ENCODE peak calls at places on chromosomes 11 and 22, in eight cellular contexts. One of them, this sample, is unnamed.

GRCh38 chr11:78643676-78644056 is 69.0 kb upstream of the NARS2 start:
- DNase-seq in neuronal stem cell: no peak
- DNase-seq in GM23338: no peak
- DNase-seq in AG04450: no peak
- DNase-seq in suprapubic skin: no peak
- DNase-seq in heart left ventricle: no peak
- DNase-seq in dorsolateral prefrontal cortex: no peak
- DNase-seq in body of pancreas: no peak
- DNase-seq in this sample: no peak

GRCh38 chr11:73323464-73323863 is 15.4 kb downstream of the ARHGEF17 start:
- DNase-seq in body of pancreas: peak; percentile 55
- DNase-seq in dorsolateral prefrontal cortex: no peak
- DNase-seq in GM23338: peak; percentile 92
- DNase-seq in neuronal stem cell: no peak
- DNase-seq in suprapubic skin: peak; percentile 87
- DNase-seq in AG04450: no peak
- DNase-seq in heart left ventricle: peak; percentile 86
- DNase-seq in this sample: no peak

GRCh38 chr22:25754527-25755202 is 12.7 kb downstream of the MYO18B start:
- DNase-seq in suprapubic skin: no peak
- DNase-seq in dorsolateral prefrontal cortex: no peak
- DNase-seq in body of pancreas: no peak
- DNase-seq in neuronal stem cell: no peak
- DNase-seq in GM23338: no peak
- DNase-seq in heart left ventricle: peak; percentile 87
- DNase-seq in AG04450: peak; percentile 33
- DNase-seq in this sample: no peak

GRCh38 chr11:112412383-112412782 is 151.7 kb upstream of the PLET1 start:
- DNase-seq in heart left ventricle: no peak
- DNase-seq in dorsolateral prefrontal cortex: no peak
- DNase-seq in suprapubic skin: no peak
- DNase-seq in neuronal stem cell: no peak
- DNase-seq in GM23338: no peak
- DNase-seq in AG04450: no peak
- DNase-seq in body of pancreas: no peak
- DNase-seq in this sample: no peak

GRCh38 chr11:64930346-64930745 is 5.3 kb downstream of the GPHA2 start:
- DNase-seq in dorsolateral prefrontal cortex: no peak
- DNase-seq in AG04450: no peak
- DNase-seq in neuronal stem cell: no peak
- DNase-seq in GM23338: no peak
- DNase-seq in body of pancreas: no peak
- DNase-seq in suprapubic skin: peak; percentile 26
- DNase-seq in heart left ventricle: no peak
- DNase-seq in this sample: no peak

GRCh38 chr22:45994516-45995404 is 17.8 kb upstream of the WNT7B start:
- DNase-seq in body of pancreas: peak; percentile 82
- DNase-seq in heart left ventricle: peak; percentile 94
- DNase-seq in dorsolateral prefrontal cortex: peak; percentile 83
- DNase-seq in AG04450: no peak
- DNase-seq in neuronal stem cell: peak; percentile 71
- DNase-seq in GM23338: peak; percentile 82
- DNase-seq in suprapubic skin: peak; percentile 92
- DNase-seq in this sample: peak; percentile 49

GRCh38 chr22:47389201-47389600 is 626.8 kb downstream of the TBC1D22A start:
- DNase-seq in dorsolateral prefrontal cortex: no peak
- DNase-seq in suprapubic skin: no peak
- DNase-seq in AG04450: no peak
- DNase-seq in body of pancreas: no peak
- DNase-seq in heart left ventricle: peak; percentile 58
- DNase-seq in neuronal stem cell: no peak
- DNase-seq in GM23338: no peak
- DNase-seq in this sample: no peak

GRCh38 chr11:61111786-61112517 is 9.7 kb downstream of the CD5 start:
- DNase-seq in neuronal stem cell: no peak
- DNase-seq in GM23338: no peak
- DNase-seq in suprapubic skin: no peak
- DNase-seq in AG04450: no peak
- DNase-seq in heart left ventricle: no peak
- DNase-seq in body of pancreas: no peak
- DNase-seq in dorsolateral prefrontal cortex: no peak
- DNase-seq in this sample: no peak

GRCh38 chr22:18024956-18025720 is 777 bp upstream of the MICAL3 start:
- DNase-seq in dorsolateral prefrontal cortex: peak; percentile 38
- DNase-seq in suprapubic skin: peak; percentile 37
- DNase-seq in GM23338: no peak
- DNase-seq in neuronal stem cell: no peak
- DNase-seq in body of pancreas: no peak
- DNase-seq in heart left ventricle: no peak
- DNase-seq in AG04450: no peak
- DNase-seq in this sample: no peak
- H3K4me3 ChIP-seq in dorsolateral prefrontal cortex: peak overlapping the region; percentile 82
- H3K4me3 ChIP-seq in suprapubic skin: peak overlapping the region; percentile 66
- H3K4me3 ChIP-seq in GM23338: peak overlapping the region; percentile 81
- H3K4me3 ChIP-seq in neuronal stem cell: no peak overlapping the region
- H3K4me3 ChIP-seq in body of pancreas: no peak overlapping the region
- H3K4me3 ChIP-seq in heart left ventricle: peak overlapping the region; percentile 92
- H3K4me3 ChIP-seq in AG04450: peak overlapping the region; percentile 54
- H3K4me3 ChIP-seq in this sample: no peak overlapping the region

GRCh38 chr22:31343235-31344191 is 2.6 kb downstream of the PATZ1 start:
- DNase-seq in heart left ventricle: peak; percentile 12
- DNase-seq in body of pancreas: peak; percentile 93
- DNase-seq in neuronal stem cell: peak; percentile 74
- DNase-seq in suprapubic skin: no peak
- DNase-seq in dorsolateral prefrontal cortex: no peak
- DNase-seq in AG04450: no peak
- DNase-seq in GM23338: peak; percentile 92
- DNase-seq in this sample: peak; percentile 52

GRCh38 chr22:31340360-31340759 is 5.8 kb downstream of the PATZ1 start:
- DNase-seq in heart left ventricle: no peak
- DNase-seq in dorsolateral prefrontal cortex: no peak
- DNase-seq in suprapubic skin: no peak
- DNase-seq in GM23338: no peak
- DNase-seq in neuronal stem cell: no peak
- DNase-seq in body of pancreas: no peak
- DNase-seq in AG04450: no peak
- DNase-seq in this sample: no peak

GRCh38 chr22:31340765-31341247 is 5.3 kb downstream of the PATZ1 start:
- DNase-seq in suprapubic skin: no peak
- DNase-seq in dorsolateral prefrontal cortex: no peak
- DNase-seq in GM23338: no peak
- DNase-seq in neuronal stem cell: no peak
- DNase-seq in body of pancreas: no peak
- DNase-seq in AG04450: no peak
- DNase-seq in heart left ventricle: no peak
- DNase-seq in this sample: no peak

GRCh38 chr22:31342389-31343125 is 3.6 kb downstream of the PATZ1 start:
- DNase-seq in suprapubic skin: no peak
- DNase-seq in dorsolateral prefrontal cortex: no peak
- DNase-seq in AG04450: no peak
- DNase-seq in heart left ventricle: no peak
- DNase-seq in body of pancreas: no peak
- DNase-seq in neuronal stem cell: peak; percentile 18
- DNase-seq in GM23338: peak; percentile 33
- DNase-seq in this sample: no peak

DNA sequence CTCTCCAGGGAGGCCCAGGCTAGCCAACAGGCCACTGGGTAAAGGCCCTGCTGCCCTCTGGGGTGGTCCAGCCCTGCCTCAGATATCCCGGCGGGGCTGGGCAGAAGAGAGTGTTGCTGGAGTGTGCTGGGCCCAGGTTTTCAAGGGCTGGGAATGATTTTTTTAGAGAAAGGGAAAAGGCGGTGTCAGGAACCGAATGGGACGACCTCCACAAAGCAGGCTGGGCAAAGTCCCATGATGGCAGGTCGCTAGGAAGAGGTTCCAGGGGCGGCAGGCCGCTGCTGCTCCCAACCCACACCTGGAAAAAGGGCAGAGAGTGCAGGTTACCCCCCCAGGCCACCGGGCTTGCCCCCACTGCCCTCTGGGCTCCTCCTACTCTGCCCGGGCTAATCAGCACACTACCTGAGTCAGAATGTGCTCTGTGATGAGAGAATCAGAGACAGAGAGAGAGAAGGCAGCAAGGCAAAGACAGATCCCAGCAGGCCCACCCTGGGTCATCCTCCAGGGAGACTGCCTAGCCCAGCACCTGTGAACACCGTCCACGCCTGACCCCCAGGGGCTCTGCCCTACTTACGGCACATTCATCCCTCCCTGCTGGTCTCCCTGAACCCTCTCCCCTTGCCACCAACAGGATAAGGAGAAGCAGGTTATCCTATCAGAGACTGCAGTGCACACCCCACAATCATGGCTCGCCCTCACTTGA is 4.6 kb downstream of the PATZ1 start:
- DNase-seq in body of pancreas: no peak
- DNase-seq in heart left ventricle: no peak
- DNase-seq in suprapubic skin: no peak
- DNase-seq in neuronal stem cell: no peak
- DNase-seq in AG04450: no peak
- DNase-seq in dorsolateral prefrontal cortex: no peak
- DNase-seq in GM23338: no peak
- DNase-seq in this sample: no peak
- H3K4me3 ChIP-seq in body of pancreas: no peak overlapping the region
- H3K4me3 ChIP-seq in heart left ventricle: no peak overlapping the region
- H3K4me3 ChIP-seq in suprapubic skin: no peak overlapping the region
- H3K4me3 ChIP-seq in neuronal stem cell: peak overlapping the region; percentile 62
- H3K4me3 ChIP-seq in AG04450: no peak overlapping the region
- H3K4me3 ChIP-seq in dorsolateral prefrontal cortex: no peak overlapping the region
- H3K4me3 ChIP-seq in GM23338: peak overlapping the region; percentile 95
- H3K4me3 ChIP-seq in this sample: no peak overlapping the region

DNA sequence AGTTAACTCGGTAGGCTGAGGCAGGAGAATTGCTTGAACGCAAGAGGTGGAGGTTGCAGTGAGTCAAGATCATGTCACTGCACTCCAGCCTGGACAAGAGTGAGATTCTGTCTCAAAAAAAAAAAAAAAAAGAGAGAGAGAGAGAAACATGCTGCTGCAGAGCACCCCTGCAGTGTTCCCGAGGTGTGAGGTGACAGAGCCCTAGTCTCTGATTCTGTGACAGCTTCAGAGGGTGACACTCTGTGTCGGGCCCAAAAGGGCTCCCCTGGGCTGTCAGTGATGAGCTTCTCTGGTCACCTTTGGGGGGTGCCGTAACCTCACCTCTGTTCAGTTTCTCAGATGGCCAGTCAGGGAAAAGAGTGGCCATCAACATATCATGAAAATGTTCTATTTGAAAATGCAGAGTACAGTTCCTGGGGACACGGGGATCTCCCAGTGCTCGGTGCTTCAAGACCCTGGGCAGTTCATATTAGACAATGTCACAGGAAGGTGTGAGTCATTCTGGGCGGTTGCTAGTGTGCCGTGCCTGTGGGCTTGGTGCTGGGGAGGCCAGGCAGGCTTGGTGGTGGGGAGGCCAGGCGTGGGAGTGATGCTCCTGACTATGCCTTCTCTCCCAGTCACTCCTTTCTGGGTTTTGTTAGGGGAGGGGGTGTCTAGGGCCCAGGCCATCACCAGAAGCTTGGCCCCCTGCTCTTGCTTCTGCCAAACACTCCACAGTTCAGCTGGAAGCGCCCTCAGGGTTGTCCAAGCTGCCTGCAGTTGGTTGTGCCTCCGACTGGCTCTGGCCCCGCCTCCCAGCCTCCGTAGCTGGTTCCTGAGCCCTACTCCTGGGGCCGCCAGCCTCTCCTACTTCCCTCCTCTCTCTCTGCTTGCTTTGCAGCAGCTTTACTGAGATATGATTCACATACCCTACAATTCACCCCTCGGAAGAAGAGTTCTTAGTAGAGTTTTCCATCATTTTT is 52.5 kb upstream of the CLDN5 start:
- DNase-seq in neuronal stem cell: no peak
- DNase-seq in body of pancreas: no peak
- DNase-seq in dorsolateral prefrontal cortex: no peak
- DNase-seq in GM23338: peak; percentile 33
- DNase-seq in AG04450: no peak
- DNase-seq in suprapubic skin: no peak
- DNase-seq in heart left ventricle: no peak
- DNase-seq in this sample: peak; percentile 22
- H3K4me3 ChIP-seq in neuronal stem cell: no peak overlapping the region
- H3K4me3 ChIP-seq in body of pancreas: no peak overlapping the region
- H3K4me3 ChIP-seq in dorsolateral prefrontal cortex: no peak overlapping the region
- H3K4me3 ChIP-seq in GM23338: no peak overlapping the region
- H3K4me3 ChIP-seq in AG04450: no peak overlapping the region
- H3K4me3 ChIP-seq in suprapubic skin: no peak overlapping the region
- H3K4me3 ChIP-seq in heart left ventricle: no peak overlapping the region
- H3K4me3 ChIP-seq in this sample: no peak overlapping the region

GRCh38 chr11:124745270-124745834 is 5.6 kb downstream of the NRGN start:
- DNase-seq in AG04450: no peak
- DNase-seq in dorsolateral prefrontal cortex: no peak
- DNase-seq in heart left ventricle: no peak
- DNase-seq in neuronal stem cell: no peak
- DNase-seq in suprapubic skin: no peak
- DNase-seq in body of pancreas: no peak
- DNase-seq in GM23338: no peak
- DNase-seq in this sample: no peak
- H3K4me3 ChIP-seq in AG04450: peak overlapping the region; percentile 64
- H3K4me3 ChIP-seq in dorsolateral prefrontal cortex: peak overlapping the region; percentile 48
- H3K4me3 ChIP-seq in heart left ventricle: no peak overlapping the region
- H3K4me3 ChIP-seq in neuronal stem cell: no peak overlapping the region
- H3K4me3 ChIP-seq in suprapubic skin: peak overlapping the region; percentile 54
- H3K4me3 ChIP-seq in body of pancreas: no peak overlapping the region
- H3K4me3 ChIP-seq in GM23338: peak overlapping the region; percentile 90
- H3K4me3 ChIP-seq in this sample: peak overlapping the region; percentile 72

DNA sequence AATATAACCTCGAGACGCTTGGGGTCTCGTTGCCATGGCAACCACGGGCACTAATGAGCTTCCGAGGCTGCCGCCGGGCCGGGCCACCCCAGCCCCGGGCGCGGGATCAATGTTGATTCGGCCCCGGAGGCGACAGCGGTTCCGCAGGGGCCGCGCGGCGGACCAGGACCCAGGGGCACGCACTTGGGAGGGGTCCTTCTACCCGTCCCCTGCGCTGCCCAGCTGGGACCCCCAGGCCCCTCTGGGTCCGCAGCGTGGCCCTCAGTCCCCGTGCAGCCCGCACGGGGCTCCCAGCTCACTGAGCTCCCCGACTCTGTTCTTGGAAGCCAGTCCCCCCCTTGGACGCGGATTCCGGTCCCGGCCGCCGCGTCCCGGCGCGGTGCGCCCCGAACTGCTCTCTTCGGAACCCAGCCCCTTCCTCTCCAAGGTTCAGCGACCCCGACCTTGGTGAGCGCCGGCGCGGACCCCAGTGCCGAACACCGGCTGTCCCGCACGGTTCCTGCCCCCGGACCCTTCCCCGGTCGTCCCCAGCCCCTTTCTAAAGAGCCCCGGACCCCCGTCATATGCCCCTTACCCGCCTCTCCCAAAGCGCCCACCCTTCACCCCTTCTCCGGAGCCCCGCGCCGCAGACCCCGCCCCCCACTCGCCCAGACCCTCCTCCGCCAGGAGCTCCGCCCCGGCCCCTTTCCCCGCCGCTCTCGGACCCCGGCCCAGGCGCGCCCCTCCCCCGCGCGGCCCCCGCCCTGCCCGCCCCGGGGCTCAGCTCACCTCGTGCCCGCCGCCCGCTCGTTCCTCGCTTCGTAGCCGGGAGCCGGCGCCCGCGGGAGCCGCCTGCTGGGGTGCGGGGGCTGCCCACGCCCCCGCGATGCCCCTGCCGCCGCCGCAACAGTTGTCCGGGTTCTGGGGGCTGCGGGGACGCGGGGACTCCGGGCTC is 18.2 kb upstream of the SHISAL1 start:
- DNase-seq in heart left ventricle: no peak
- DNase-seq in GM23338: peak; percentile 69
- DNase-seq in neuronal stem cell: no peak
- DNase-seq in dorsolateral prefrontal cortex: no peak
- DNase-seq in AG04450: no peak
- DNase-seq in body of pancreas: no peak
- DNase-seq in suprapubic skin: no peak
- DNase-seq in this sample: no peak
- H3K4me3 ChIP-seq in heart left ventricle: peak overlapping the region; percentile 54
- H3K4me3 ChIP-seq in GM23338: peak overlapping the region; percentile 69
- H3K4me3 ChIP-seq in neuronal stem cell: peak overlapping the region; percentile 49
- H3K4me3 ChIP-seq in dorsolateral prefrontal cortex: peak overlapping the region; percentile 51
- H3K4me3 ChIP-seq in AG04450: peak overlapping the region; percentile 52
- H3K4me3 ChIP-seq in body of pancreas: no peak overlapping the region
- H3K4me3 ChIP-seq in suprapubic skin: peak overlapping the region; percentile 50
- H3K4me3 ChIP-seq in this sample: no peak overlapping the region

GRCh38 chr22:35599364-35599763 is 17.8 kb downstream of the MB start:
- DNase-seq in dorsolateral prefrontal cortex: no peak
- DNase-seq in body of pancreas: no peak
- DNase-seq in heart left ventricle: no peak
- DNase-seq in neuronal stem cell: no peak
- DNase-seq in suprapubic skin: no peak
- DNase-seq in GM23338: no peak
- DNase-seq in AG04450: no peak
- DNase-seq in this sample: no peak
- H3K4me3 ChIP-seq in dorsolateral prefrontal cortex: no peak overlapping the region
- H3K4me3 ChIP-seq in body of pancreas: no peak overlapping the region
- H3K4me3 ChIP-seq in heart left ventricle: no peak overlapping the region
- H3K4me3 ChIP-seq in neuronal stem cell: no peak overlapping the region
- H3K4me3 ChIP-seq in suprapubic skin: no peak overlapping the region
- H3K4me3 ChIP-seq in GM23338: no peak overlapping the region
- H3K4me3 ChIP-seq in AG04450: no peak overlapping the region
- H3K4me3 ChIP-seq in this sample: no peak overlapping the region